ENCODE peak calls at places on chromosome 5, in seven cellular contexts. One of them, this sample, is unnamed.

GRCh38 chr5:138905541-138905940 is 30.4 kb upstream of the LRRTM2 start:
- DNase-seq in HL-60: no peak
- DNase-seq in HepG2: no peak
- DNase-seq in heart right ventricle: no peak
- DNase-seq in neuronal stem cell: no peak
- DNase-seq in transverse colon: no peak
- DNase-seq in mammary epithelial cell: peak; percentile 41
- DNase-seq in this sample: no peak

GRCh38 chr5:176466245-176466871 is 18.2 kb downstream of the FAF2 start:
- DNase-seq in heart right ventricle: no peak
- DNase-seq in HL-60: peak; percentile 79
- DNase-seq in neuronal stem cell: no peak
- DNase-seq in transverse colon: no peak
- DNase-seq in mammary epithelial cell: peak; percentile 65
- DNase-seq in HepG2: peak; percentile 56
- DNase-seq in this sample: no peak

GRCh38 chr5:74286734-74287705 is 353.5 kb downstream of the ENC1 start:
- DNase-seq in transverse colon: no peak
- DNase-seq in HepG2: no peak
- DNase-seq in mammary epithelial cell: no peak
- DNase-seq in neuronal stem cell: no peak
- DNase-seq in heart right ventricle: no peak
- DNase-seq in HL-60: no peak
- DNase-seq in this sample: no peak

GRCh38 chr5:149367249-149367971 is 9.6 kb downstream of the PCYOX1L start:
- DNase-seq in heart right ventricle: peak; percentile 75
- DNase-seq in neuronal stem cell: peak; percentile 81
- DNase-seq in mammary epithelial cell: peak; percentile 54
- DNase-seq in transverse colon: peak; percentile 68
- DNase-seq in HepG2: peak; percentile 89
- DNase-seq in HL-60: peak; percentile 84
- DNase-seq in this sample: peak; percentile 65

GRCh38 chr5:69238760-69239251 is 4.1 kb downstream of the CDK7 start:
- DNase-seq in heart right ventricle: no peak
- DNase-seq in mammary epithelial cell: peak; percentile 91
- DNase-seq in transverse colon: no peak
- DNase-seq in HepG2: no peak
- DNase-seq in HL-60: no peak
- DNase-seq in neuronal stem cell: no peak
- DNase-seq in this sample: no peak

GRCh38 chr5:131812371-131813160 is 15.7 kb upstream of the FNIP1 start:
- DNase-seq in transverse colon: no peak
- DNase-seq in heart right ventricle: no peak
- DNase-seq in neuronal stem cell: no peak
- DNase-seq in HepG2: no peak
- DNase-seq in mammary epithelial cell: no peak
- DNase-seq in HL-60: no peak
- DNase-seq in this sample: no peak

GRCh38 chr5:55492449-55492848 is 42.3 kb downstream of the PLPP1 start:
- DNase-seq in HL-60: no peak
- DNase-seq in mammary epithelial cell: peak; percentile 33
- DNase-seq in neuronal stem cell: no peak
- DNase-seq in heart right ventricle: no peak
- DNase-seq in HepG2: no peak
- DNase-seq in transverse colon: no peak
- DNase-seq in this sample: no peak

GRCh38 chr5:177994063-177994462 is 2.0 kb downstream of the PROP1 start:
- DNase-seq in neuronal stem cell: no peak
- DNase-seq in heart right ventricle: no peak
- DNase-seq in HL-60: peak; percentile 0
- DNase-seq in HepG2: no peak
- DNase-seq in transverse colon: no peak
- DNase-seq in mammary epithelial cell: no peak
- DNase-seq in this sample: no peak

GRCh38 chr5:144139586-144139985 is 30.9 kb downstream of the YIPF5 start:
- DNase-seq in transverse colon: no peak
- DNase-seq in mammary epithelial cell: no peak
- DNase-seq in heart right ventricle: no peak
- DNase-seq in HepG2: no peak
- DNase-seq in HL-60: no peak
- DNase-seq in neuronal stem cell: no peak
- DNase-seq in this sample: no peak

GRCh38 chr5:77194762-77195161 is 15.7 kb upstream of the PDE8B start:
- DNase-seq in heart right ventricle: no peak
- DNase-seq in HL-60: no peak
- DNase-seq in transverse colon: no peak
- DNase-seq in mammary epithelial cell: no peak
- DNase-seq in HepG2: no peak
- DNase-seq in neuronal stem cell: no peak
- DNase-seq in this sample: no peak

GRCh38 chr5:59648949-59649921 is 244.3 kb downstream of the PDE4D start:
- DNase-seq in heart right ventricle: no peak
- DNase-seq in HL-60: no peak
- DNase-seq in neuronal stem cell: no peak
- DNase-seq in mammary epithelial cell: no peak
- DNase-seq in transverse colon: peak; percentile 57
- DNase-seq in HepG2: no peak
- DNase-seq in this sample: no peak

GRCh38 chr5:178357127-178357526 is 124.5 kb upstream of the PHYKPL start:
- DNase-seq in mammary epithelial cell: no peak
- DNase-seq in neuronal stem cell: peak; percentile 84
- DNase-seq in HepG2: no peak
- DNase-seq in heart right ventricle: no peak
- DNase-seq in transverse colon: no peak
- DNase-seq in HL-60: no peak
- DNase-seq in this sample: peak; percentile 67

GRCh38 chr5:161535762-161536161 is 10.8 kb downstream of the GABRB2 start:
- DNase-seq in heart right ventricle: no peak
- DNase-seq in HL-60: no peak
- DNase-seq in HepG2: no peak
- DNase-seq in neuronal stem cell: no peak
- DNase-seq in transverse colon: no peak
- DNase-seq in mammary epithelial cell: no peak
- DNase-seq in this sample: no peak

GRCh38 chr5:150208187-150209015 is 18.5 kb downstream of the SLC6A7 start:
- DNase-seq in HL-60: no peak
- DNase-seq in heart right ventricle: no peak
- DNase-seq in transverse colon: no peak
- DNase-seq in HepG2: no peak
- DNase-seq in mammary epithelial cell: peak; percentile 62
- DNase-seq in neuronal stem cell: no peak
- DNase-seq in this sample: no peak

GRCh38 chr5:89827388-89827787 is 582.2 kb downstream of the CETN3 start:
- DNase-seq in HL-60: no peak
- DNase-seq in HepG2: no peak
- DNase-seq in neuronal stem cell: no peak
- DNase-seq in transverse colon: no peak
- DNase-seq in mammary epithelial cell: no peak
- DNase-seq in heart right ventricle: no peak
- DNase-seq in this sample: no peak

GRCh38 chr5:154211611-154212390 is 21.3 kb downstream of the GALNT10 start:
- DNase-seq in neuronal stem cell: no peak
- DNase-seq in mammary epithelial cell: no peak
- DNase-seq in HepG2: no peak
- DNase-seq in HL-60: no peak
- DNase-seq in transverse colon: no peak
- DNase-seq in heart right ventricle: no peak
- DNase-seq in this sample: no peak

GRCh38 chr5:109936996-109937395 is 247.3 kb downstream of the MAN2A1 start:
- DNase-seq in HL-60: no peak
- DNase-seq in heart right ventricle: no peak
- DNase-seq in HepG2: no peak
- DNase-seq in transverse colon: peak; percentile 10
- DNase-seq in mammary epithelial cell: peak; percentile 2
- DNase-seq in neuronal stem cell: no peak
- DNase-seq in this sample: no peak

GRCh38 chr5:111857067-111857466 is 100.1 kb upstream of the NREP start:
- DNase-seq in HL-60: no peak
- DNase-seq in HepG2: no peak
- DNase-seq in neuronal stem cell: no peak
- DNase-seq in heart right ventricle: no peak
- DNase-seq in transverse colon: no peak
- DNase-seq in mammary epithelial cell: no peak
- DNase-seq in this sample: peak; percentile 31

GRCh38 chr5:141838326-141839014 is 39.7 kb downstream of the PCDH1 start:
- DNase-seq in neuronal stem cell: no peak
- DNase-seq in heart right ventricle: no peak
- DNase-seq in HepG2: no peak
- DNase-seq in HL-60: no peak
- DNase-seq in transverse colon: no peak
- DNase-seq in mammary epithelial cell: no peak
- DNase-seq in this sample: no peak

GRCh38 chr5:23446436-23446835 is 61.0 kb upstream of the PRDM9 start:
- DNase-seq in neuronal stem cell: no peak
- DNase-seq in HL-60: no peak
- DNase-seq in HepG2: no peak
- DNase-seq in transverse colon: no peak
- DNase-seq in mammary epithelial cell: no peak
- DNase-seq in heart right ventricle: peak; percentile 35
- DNase-seq in this sample: peak; percentile 15

GRCh38 chr5:35904443-35905132 is 33.8 kb downstream of the CAPSL start:
- DNase-seq in mammary epithelial cell: no peak
- DNase-seq in HL-60: no peak
- DNase-seq in HepG2: no peak
- DNase-seq in heart right ventricle: no peak
- DNase-seq in neuronal stem cell: no peak
- DNase-seq in transverse colon: no peak
- DNase-seq in this sample: no peak

GRCh38 chr5:96483878-96484277 is 50.8 kb upstream of the PCSK1 start:
- DNase-seq in neuronal stem cell: peak; percentile 45
- DNase-seq in mammary epithelial cell: peak; percentile 41
- DNase-seq in HL-60: no peak
- DNase-seq in HepG2: peak; percentile 32
- DNase-seq in transverse colon: no peak
- DNase-seq in heart right ventricle: no peak
- DNase-seq in this sample: no peak

GRCh38 chr5:131265318-131265803 is 1.5 kb downstream of the CDC42SE2 start:
- DNase-seq in mammary epithelial cell: no peak
- DNase-seq in heart right ventricle: no peak
- DNase-seq in neuronal stem cell: no peak
- DNase-seq in HL-60: peak; percentile 27
- DNase-seq in transverse colon: no peak
- DNase-seq in HepG2: peak; percentile 60
- DNase-seq in this sample: no peak

GRCh38 chr5:111143910-111144309 is 51.8 kb downstream of the WDR36 start:
- DNase-seq in heart right ventricle: peak; percentile 76
- DNase-seq in neuronal stem cell: no peak
- DNase-seq in HepG2: no peak
- DNase-seq in transverse colon: no peak
- DNase-seq in HL-60: no peak
- DNase-seq in mammary epithelial cell: peak; percentile 91
- DNase-seq in this sample: peak; percentile 66

GRCh38 chr5:41510176-41510831 is at the start of gene PLCXD3:
- DNase-seq in HL-60: no peak
- DNase-seq in HepG2: no peak
- DNase-seq in heart right ventricle: peak; percentile 45
- DNase-seq in neuronal stem cell: peak; percentile 35
- DNase-seq in transverse colon: no peak
- DNase-seq in mammary epithelial cell: no peak
- DNase-seq in this sample: peak; percentile 63

GRCh38 chr5:10454591-10455272 is 13.1 kb downstream of the ROPN1L start:
- DNase-seq in mammary epithelial cell: peak; percentile 37
- DNase-seq in heart right ventricle: no peak
- DNase-seq in neuronal stem cell: no peak
- DNase-seq in HL-60: no peak
- DNase-seq in transverse colon: no peak
- DNase-seq in HepG2: no peak
- DNase-seq in this sample: no peak

GRCh38 chr5:10455273-10455670 is 13.6 kb downstream of the ROPN1L start:
- DNase-seq in neuronal stem cell: no peak
- DNase-seq in HepG2: no peak
- DNase-seq in mammary epithelial cell: no peak
- DNase-seq in HL-60: no peak
- DNase-seq in heart right ventricle: no peak
- DNase-seq in transverse colon: no peak
- DNase-seq in this sample: no peak

GRCh38 chr5:10453564-10453963 is 11.9 kb downstream of the ROPN1L start:
- DNase-seq in transverse colon: no peak
- DNase-seq in mammary epithelial cell: no peak
- DNase-seq in HepG2: no peak
- DNase-seq in heart right ventricle: no peak
- DNase-seq in HL-60: no peak
- DNase-seq in neuronal stem cell: no peak
- DNase-seq in this sample: no peak

GRCh38 chr5:10451137-10451824 is 9.6 kb downstream of the ROPN1L start:
- DNase-seq in HepG2: no peak
- DNase-seq in transverse colon: no peak
- DNase-seq in neuronal stem cell: no peak
- DNase-seq in heart right ventricle: no peak
- DNase-seq in mammary epithelial cell: no peak
- DNase-seq in HL-60: peak; percentile 92
- DNase-seq in this sample: no peak

GRCh38 chr5:10452768-10453331 is 11.2 kb downstream of the ROPN1L start:
- DNase-seq in transverse colon: no peak
- DNase-seq in mammary epithelial cell: peak; percentile 64
- DNase-seq in heart right ventricle: peak; percentile 25
- DNase-seq in HL-60: peak; percentile 74
- DNase-seq in HepG2: peak; percentile 55
- DNase-seq in neuronal stem cell: peak; percentile 49
- DNase-seq in this sample: no peak
- H3K27ac ChIP-seq in transverse colon: no peak overlapping the region
- H3K27ac ChIP-seq in mammary epithelial cell: no peak overlapping the region
- H3K27ac ChIP-seq in heart right ventricle: no peak overlapping the region
- H3K27ac ChIP-seq in HL-60: peak overlapping the region; percentile 17
- H3K27ac ChIP-seq in HepG2: no peak overlapping the region
- H3K27ac ChIP-seq in neuronal stem cell: no peak overlapping the region
- H3K27ac ChIP-seq in this sample: no peak overlapping the region

DNA sequence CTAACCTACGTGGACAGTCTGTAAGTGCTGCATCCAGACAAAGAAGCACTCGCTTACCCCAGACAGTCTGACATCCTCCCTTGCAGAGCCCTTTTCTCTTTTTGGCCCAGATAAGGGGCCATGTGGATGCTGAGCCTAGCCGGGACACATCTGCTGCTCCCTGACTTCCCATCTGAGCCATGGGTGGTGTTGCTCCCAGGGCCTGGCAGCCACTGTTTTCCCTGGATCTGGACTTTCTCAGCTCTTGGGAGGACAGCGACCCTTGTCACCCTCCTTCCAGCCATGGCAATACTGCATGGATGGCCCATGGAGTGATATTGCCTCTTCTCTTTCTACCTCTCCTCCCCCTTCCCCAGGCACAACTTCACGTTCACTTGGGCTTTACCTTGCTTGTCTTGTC is 4.2 kb downstream of the NEURL1B start:
- DNase-seq in heart right ventricle: no peak
- DNase-seq in HL-60: no peak
- DNase-seq in mammary epithelial cell: no peak
- DNase-seq in neuronal stem cell: no peak
- DNase-seq in HepG2: no peak
- DNase-seq in transverse colon: no peak
- DNase-seq in this sample: no peak
- H3K4me3 ChIP-seq in heart right ventricle: peak overlapping the region; percentile 76
- H3K4me3 ChIP-seq in HL-60: no peak overlapping the region
- H3K4me3 ChIP-seq in mammary epithelial cell: no peak overlapping the region
- H3K4me3 ChIP-seq in neuronal stem cell: no peak overlapping the region
- H3K4me3 ChIP-seq in HepG2: no peak overlapping the region
- H3K4me3 ChIP-seq in transverse colon: no peak overlapping the region
- H3K4me3 ChIP-seq in this sample: peak overlapping the region; percentile 87

GRCh38 chr5:16461026-16461425 is 4.6 kb downstream of the ZNF622 start:
- DNase-seq in heart right ventricle: no peak
- DNase-seq in neuronal stem cell: no peak
- DNase-seq in HL-60: no peak
- DNase-seq in transverse colon: no peak
- DNase-seq in mammary epithelial cell: no peak
- DNase-seq in HepG2: no peak
- DNase-seq in this sample: no peak
- H3K27ac ChIP-seq in heart right ventricle: no peak overlapping the region
- H3K27ac ChIP-seq in neuronal stem cell: no peak overlapping the region
- H3K27ac ChIP-seq in HL-60: no peak overlapping the region
- H3K27ac ChIP-seq in transverse colon: no peak overlapping the region
- H3K27ac ChIP-seq in mammary epithelial cell: no peak overlapping the region
- H3K27ac ChIP-seq in HepG2: no peak overlapping the region
- H3K27ac ChIP-seq in this sample: no peak overlapping the region

GRCh38 chr5:43027054-43027785 is 12.9 kb downstream of the ANXA2R start:
- DNase-seq in mammary epithelial cell: no peak
- DNase-seq in neuronal stem cell: no peak
- DNase-seq in HepG2: peak; percentile 77
- DNase-seq in HL-60: no peak
- DNase-seq in transverse colon: no peak
- DNase-seq in heart right ventricle: no peak
- DNase-seq in this sample: no peak
- H3K4me3 ChIP-seq in mammary epithelial cell: no peak overlapping the region
- H3K4me3 ChIP-seq in neuronal stem cell: no peak overlapping the region
- H3K4me3 ChIP-seq in HepG2: no peak overlapping the region
- H3K4me3 ChIP-seq in HL-60: no peak overlapping the region
- H3K4me3 ChIP-seq in transverse colon: no peak overlapping the region
- H3K4me3 ChIP-seq in heart right ventricle: no peak overlapping the region
- H3K4me3 ChIP-seq in this sample: no peak overlapping the region

This sample was measured in heart left ventricle.